ENCODE peak calls at places on chromosomes 1 and 21, in eight cellular contexts. K is Panc1, F is K562, L is HCT116, W is GM23338, Z is upper lobe of left lung, X is HepG2, T is GM12878. Y is an unnamed sample.

GRCh38 chr1:101044749-101045148 is 19.2 kb upstream of the DPH5 start:
- ATAC-seq in K (no peak), F (no peak), L (no peak), W (no peak), Z (no peak), X (no peak), T (no peak), Y (no peak)

GRCh38 chr1:232476538-232476950 is 153.4 kb downstream of the SIPA1L2 start:
- ATAC-seq in K (no peak), F (no peak), L (no peak), W (no peak), Z (peak; percentile 30), X (no peak), T (no peak), Y (peak; percentile 29)

GRCh38 chr1:240474133-240474614 is 137.8 kb downstream of the GREM2 start:
- ATAC-seq in K (no peak), F (no peak), L (no peak), W (no peak), Z (no peak), X (no peak), T (peak; percentile 82), Y (no peak)

GRCh38 chr1:156502749-156503671 is 2.4 kb upstream of the MEF2D start:
- ATAC-seq in K (peak; percentile 19), F (no peak), L (peak; percentile 46), W (peak; percentile 29), Z (peak; percentile 29), X (no peak), T (no peak), Y (peak; percentile 33)

GRCh38 chr1:234771642-234772344 is 161.8 kb upstream of the IRF2BP2 start:
- ATAC-seq in K (peak; percentile 4), F (peak; percentile 14), L (peak; percentile 30), W (peak; percentile 19), Z (no peak), X (no peak), T (peak; percentile 12), Y (no peak)

GRCh38 chr1:19205403-19205802 is 4.7 kb downstream of the UBR4 start:
- ATAC-seq in K (no peak), F (no peak), L (no peak), W (no peak), Z (no peak), X (no peak), T (peak; percentile 8), Y (no peak)

GRCh38 chr1:162835157-162835899 is 25.6 kb downstream of the CCDC190 start:
- ATAC-seq in K (no peak), F (no peak), L (no peak), W (no peak), Z (no peak), X (no peak), T (peak; percentile 91), Y (no peak)

GRCh38 chr1:65247419-65248359 is 61.7 kb upstream of the DNAJC6 start:
- ATAC-seq in K (no peak), F (no peak), L (no peak), W (no peak), Z (no peak), X (peak; percentile 50), T (no peak), Y (peak; percentile 51)

GRCh38 chr1:229582011-229582694 is 23.6 kb upstream of the ABCB10 start:
- ATAC-seq in K (peak; percentile 53), F (peak; percentile 15), L (no peak), W (peak; percentile 27), Z (peak; percentile 64), X (peak; percentile 86), T (no peak), Y (peak; percentile 58)

GRCh38 chr1:93991269-93991668 is 82.0 kb upstream of the GCLM start:
- ATAC-seq in K (no peak), F (no peak), L (no peak), W (no peak), Z (no peak), X (no peak), T (peak; percentile 47), Y (no peak)

GRCh38 chr1:81699234-81699633 is 101.5 kb upstream of the ADGRL2 start:
- ATAC-seq in K (no peak), F (no peak), L (no peak), W (peak; percentile 96), Z (peak; percentile 27), X (no peak), T (no peak), Y (no peak)

GRCh38 chr21:35449846-35450245 is 400.7 kb upstream of the RUNX1 start:
- ATAC-seq in K (no peak), F (no peak), L (no peak), W (no peak), Z (no peak), X (no peak), T (no peak), Y (no peak)

GRCh38 chr1:212514782-212515181 is 82.1 kb downstream of the NENF start:
- ATAC-seq in K (no peak), F (no peak), L (no peak), W (peak; percentile 83), Z (peak; percentile 60), X (no peak), T (peak; percentile 57), Y (peak; percentile 51)

GRCh38 chr21:20270365-20271055 is 727.7 kb upstream of the NCAM2 start:
- ATAC-seq in K (no peak), F (peak; percentile 39), L (no peak), W (no peak), Z (no peak), X (no peak), T (no peak), Y (no peak)
- H3K4me1 ChIP-seq in K (no peaks in the 10 kb centered on the region), F (peaks cover 4% of the 10 kb centered on the region), L (no peaks in the 10 kb centered on the region), W (peaks cover 17% of the 10 kb centered on the region), Z (no peaks in the 10 kb centered on the region), X (no peaks in the 10 kb centered on the region), T (no peaks in the 10 kb centered on the region), Y (no peaks in the 10 kb centered on the region)

DNA sequence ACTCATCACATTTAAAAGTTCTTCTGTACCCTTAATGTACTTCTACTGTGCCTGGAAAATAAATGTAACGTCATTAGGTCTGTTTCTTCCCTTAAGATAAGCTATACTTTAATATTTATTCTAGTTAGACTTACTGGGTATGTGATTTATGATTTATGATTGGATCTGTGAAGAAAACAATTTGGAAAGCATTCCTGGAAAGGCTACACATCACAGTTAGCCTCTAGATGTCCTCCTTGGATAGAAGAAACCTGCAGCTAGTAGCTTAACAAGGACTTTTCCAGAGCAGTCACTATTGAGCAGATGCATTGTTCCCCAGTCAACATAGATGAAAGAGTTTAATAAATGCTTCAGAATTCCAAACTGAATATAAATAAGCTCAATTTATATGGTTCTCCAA is 22.2 kb upstream of the ABL2 start:
- ATAC-seq in K (peak; percentile 85), F (peak; percentile 84), L (peak; percentile 79), W (peak; percentile 69), Z (peak; percentile 75), X (peak; percentile 92), T (peak; percentile 57), Y (no peak)
- TF ChIP-seq POLR2AphosphoS5 in K (no peak), F (no peak), L (no peak), W (no peak), Z (no peak), X (no peak), T (no peak), Y (no peak)

GRCh38 chr1:109652446-109652845 is 3.5 kb upstream of the GSTM4 start:
- ATAC-seq in K (no peak), F (no peak), L (no peak), W (no peak), Z (no peak), X (no peak), T (no peak), Y (no peak)

GRCh38 chr1:109644670-109645069 is 11.2 kb upstream of the GSTM4 start:
- ATAC-seq in K (no peak), F (no peak), L (no peak), W (no peak), Z (no peak), X (no peak), T (no peak), Y (no peak)

GRCh38 chr1:109650609-109651008 is 5.3 kb upstream of the GSTM4 start:
- ATAC-seq in K (no peak), F (no peak), L (no peak), W (no peak), Z (no peak), X (no peak), T (no peak), Y (no peak)

GRCh38 chr1:109653286-109653685 is 2.6 kb upstream of the GSTM4 start:
- ATAC-seq in K (no peak), F (no peak), L (no peak), W (no peak), Z (no peak), X (no peak), T (no peak), Y (no peak)

DNA sequence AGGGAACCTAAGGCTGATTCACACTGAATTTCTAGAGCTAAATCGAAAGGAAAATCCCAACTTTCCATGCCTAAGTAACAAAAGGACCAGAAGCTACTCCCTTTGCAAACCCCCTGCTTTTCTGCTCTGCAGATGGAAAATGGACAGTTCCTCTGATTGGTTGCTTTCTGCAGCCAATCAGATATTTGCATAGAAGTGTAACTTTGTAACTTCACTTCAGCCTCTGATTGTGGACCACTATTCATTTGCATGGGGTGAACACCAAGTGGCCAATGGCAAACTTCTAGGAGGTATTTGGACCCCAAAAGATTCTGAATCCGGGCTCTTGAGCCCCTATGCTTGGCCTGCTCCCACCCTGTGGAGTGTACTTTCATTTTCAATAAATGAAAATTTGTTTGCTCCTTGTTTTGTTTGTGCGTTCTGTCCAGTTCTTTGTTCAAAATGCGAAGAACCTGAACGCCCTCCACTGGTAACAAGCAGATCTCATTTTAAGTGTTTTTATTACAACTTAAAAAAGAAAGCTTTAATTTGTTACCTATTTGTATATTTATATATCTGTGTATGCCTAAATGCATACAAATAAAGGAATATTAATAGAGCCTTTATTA is 6.4 kb upstream of the GSTM4 start:
- ATAC-seq in K (no peak), F (peak; percentile 87), L (peak; percentile 82), W (no peak), Z (peak; percentile 61), X (peak; percentile 69), T (no peak), Y (no peak)
- TF ChIP-seq CTCF in K (peak; percentile 43), F (peak; percentile 74), L (peak; percentile 45), W (no peak), Z (peak; percentile 9), X (peak; percentile 37), T (no peak), Y (no peak)

GRCh38 chr1:43946244-43947060 is at the start of gene IPO13:
- ATAC-seq in K (peak; percentile 98), F (peak; percentile 96), L (peak; percentile 95), W (peak; percentile 89), Z (peak; percentile 99), X (peak; percentile 92), T (peak; percentile 96), Y (peak; percentile 98)

GRCh38 chr1:43947890-43948437 is 1.2 kb downstream of the IPO13 start:
- ATAC-seq in K (no peak), F (no peak), L (no peak), W (no peak), Z (no peak), X (peak; percentile 61), T (no peak), Y (no peak)

GRCh38 chr1:43949663-43950062 is 2.9 kb downstream of the IPO13 start:
- ATAC-seq in K (no peak), F (no peak), L (no peak), W (no peak), Z (no peak), X (no peak), T (no peak), Y (no peak)

GRCh38 chr1:43945898-43946243 is 879 bp upstream of the IPO13 start:
- ATAC-seq in K (no peak), F (no peak), L (no peak), W (no peak), Z (no peak), X (no peak), T (no peak), Y (no peak)

GRCh38 chr1:43947061-43947889 is 525 bp downstream of the IPO13 start:
- ATAC-seq in K (peak; percentile 43), F (peak; percentile 14), L (no peak), W (peak; percentile 0), Z (no peak), X (peak; percentile 11), T (no peak), Y (no peak)
- H3K4me1 ChIP-seq in K (peaks cover 16% of the 10 kb centered on the region), F (peaks cover 41% of the 10 kb centered on the region), L (peaks cover 10% of the 10 kb centered on the region), W (peaks cover 5% of the 10 kb centered on the region), Z (peaks cover 29% of the 10 kb centered on the region), X (peaks cover 27% of the 10 kb centered on the region), T (peaks cover 10% of the 10 kb centered on the region), Y (peaks cover 21% of the 10 kb centered on the region)

Y was measured in gastroesophageal sphincter.